ENCODE peak calls at places on chromosomes 3 and 15, in seven cellular contexts. B is stimulated activated CD8-positive, alpha-beta memory T cell treated with anti-CD3 and anti-CD28 coated beads, Interleukin-7, amount 100 ng/mL, for 1 hour; T is right cardiac atrium; M is RPMI7951; Z is stomach; G is stimulated activated CD4-positive, alpha-beta T cell treated with anti-CD3 and anti-CD28 coated beads, Interleukin-12 subunit alpha, Interleukin-12 subunit beta, amount 100 ng/mL, for 4 hours; N is frontal cortex. A is an unnamed sample.

GRCh38 chr15:67879440-67880129 is 39.7 kb upstream of the RNU6-1 start:
- DNase-seq in Z (no peak), M (no peak), N (no peak), B (no peak), G (no peak), T (no peak), A (no peak)

GRCh38 chr15:74202461-74203401 is at the start of gene STRA6:
- DNase-seq in T (peak; percentile 55), G (no peak), B (no peak), Z (no peak), N (no peak), M (peak; percentile 91), A (no peak)

GRCh38 chr15:69114231-69114937 is 46.1 kb upstream of the GLCE start:
- DNase-seq in N (no peak), Z (no peak), G (no peak), T (no peak), M (no peak), B (no peak), A (no peak)

GRCh38 chr15:68201879-68202261 is 3.3 kb downstream of the CALML4 start:
- DNase-seq in G (no peak), N (no peak), M (no peak), B (no peak), Z (no peak), T (no peak), A (no peak)

GRCh38 chr3:131072099-131072559 is 45.5 kb downstream of the NEK11 start:
- DNase-seq in N (no peak), T (no peak), Z (no peak), G (no peak), B (no peak), M (peak; percentile 81), A (no peak)

GRCh38 chr15:70272565-70273355 is 175.0 kb upstream of the TLE3 start:
- DNase-seq in B (no peak), T (no peak), G (no peak), Z (no peak), M (no peak), N (no peak), A (no peak)

GRCh38 chr3:101963902-101964362 is 114.6 kb downstream of the NFKBIZ start:
- DNase-seq in B (no peak), G (peak; percentile 21), Z (no peak), N (no peak), T (no peak), M (peak; percentile 39), A (no peak)

GRCh38 chr3:127670229-127670559 is 2.6 kb upstream of the ABTB1 start:
- DNase-seq in N (no peak), T (no peak), Z (no peak), M (no peak), G (no peak), B (no peak), A (no peak)

GRCh38 chr15:79176151-79176550 is 85.6 kb upstream of the RASGRF1 start:
- DNase-seq in B (no peak), T (no peak), N (no peak), G (no peak), Z (no peak), M (no peak), A (no peak)

GRCh38 chr15:90561344-90562244 is 31.9 kb downstream of the CRTC3 start:
- DNase-seq in N (no peak), G (no peak), B (no peak), M (no peak), Z (no peak), T (peak; percentile 51), A (no peak)

GRCh38 chr3:63349583-63350177 is 71.6 kb downstream of the SYNPR start:
- DNase-seq in B (no peak), Z (peak; percentile 53), N (no peak), M (peak; percentile 71), T (no peak), G (peak; percentile 1), A (no peak)

GRCh38 chr3:94136133-94136532 is 73.3 kb downstream of the NSUN3 start:
- DNase-seq in T (no peak), G (no peak), Z (no peak), N (no peak), B (no peak), M (no peak), A (no peak)

GRCh38 chr15:92869977-92870644 is 30.0 kb upstream of the CHD2 start:
- DNase-seq in M (peak; percentile 53), Z (no peak), N (no peak), B (no peak), G (no peak), T (no peak), A (no peak)

GRCh38 chr15:85795669-85796305 is 1.1 kb upstream of the KLHL25 start:
- DNase-seq in B (no peak), N (no peak), T (no peak), Z (peak; percentile 59), M (no peak), G (no peak), A (no peak)

GRCh38 chr3:55538158-55538557 is 51.1 kb upstream of the WNT5A start:
- DNase-seq in T (no peak), M (no peak), B (no peak), G (no peak), Z (no peak), N (no peak), A (no peak)